ENCODE peak calls at places on chromosomes 12 and 14, in four cellular contexts. I is activated T-cell treated with anti-CD3 and anti-CD28 coated beads for 1 hour, V is SK-N-SH, L is colonic mucosa. C is an unnamed sample.

GRCh38 chr12:28176295-28176694 is 14.0 kb upstream of the CCDC91 start:
- DNase-seq in I (no peak), V (no peak), L (no peak), C (no peak)

GRCh38 chr12:89824822-89825221 is 116.2 kb upstream of the ATP2B1 start:
- DNase-seq in I (no peak), V (no peak), L (no peak), C (no peak)

GRCh38 chr12:107468182-107468581 is 217.4 kb upstream of the PWP1 start:
- DNase-seq in I (no peak), V (no peak), L (no peak), C (no peak)

GRCh38 chr12:57896139-57896436 is 45.3 kb upstream of the ATP23 start:
- DNase-seq in I (no peak), V (no peak), L (peak; percentile 31), C (no peak)

GRCh38 chr12:8860165-8860961 is 37.9 kb downstream of the A2ML1 start:
- DNase-seq in I (peak; percentile 9), V (peak; percentile 33), L (peak; percentile 22), C (peak; percentile 29)

GRCh38 chr12:71069317-71069716 is 88.5 kb downstream of the TSPAN8 start:
- DNase-seq in I (no peak), V (no peak), L (no peak), C (no peak)

GRCh38 chr12:79826267-79827128 is 108.4 kb downstream of the PPP1R12A start:
- DNase-seq in I (no peak), V (no peak), L (no peak), C (no peak)

GRCh38 chr12:100303831-100304230 is 36.9 kb downstream of the SCYL2 start:
- DNase-seq in I (no peak), V (no peak), L (no peak), C (no peak)

GRCh38 chr12:106139422-106140141 is 828 bp upstream of the NUAK1 start:
- DNase-seq in I (no peak), V (no peak), L (peak; percentile 81), C (peak; percentile 64)

GRCh38 chr14:79363291-79363690 is 848.0 kb downstream of the DIO2 start:
- DNase-seq in I (no peak), V (no peak), L (no peak), C (no peak)

GRCh38 chr12:6347367-6348338 is 5.8 kb upstream of the TNFRSF1A start:
- DNase-seq in I (no peak), V (no peak), L (no peak), C (no peak)

GRCh38 chr12:94025730-94026129 is 122.6 kb upstream of the PLXNC1 start:
- DNase-seq in I (no peak), V (no peak), L (no peak), C (no peak)

GRCh38 chr14:102949062-102949800 is 26.8 kb downstream of the AMN start:
- DNase-seq in I (no peak), V (no peak), L (no peak), C (no peak)

GRCh38 chr14:51157012-51157411 is 62.1 kb upstream of the TRIM9 start:
- DNase-seq in I (no peak), V (peak; percentile 25), L (no peak), C (no peak)

GRCh38 chr14:21990116-21990515 is 316.5 kb upstream of the OR4E1 start:
- DNase-seq in I (no peak), V (peak; percentile 2), L (no peak), C (no peak)

GRCh38 chr12:121628037-121628436 is 1.7 kb downstream of the ORAI1 start:
- DNase-seq in I (no peak), V (peak; percentile 11), L (peak; percentile 73), C (no peak)